ENCODE peak calls at places on chromosomes 3 and 15, in four cellular contexts. D is brain microvascular endothelial cell, X is activated B cell treated with CpG ODN at 0.5 μM for 24 hours, R is right atrium auricular region. M is an unnamed sample.

GRCh38 chr3:98699132-98699531 is 64.0 kb upstream of the ST3GAL6 start:
- DNase-seq in R (no peak), X (no peak), D (peak), M (no peak)

GRCh38 chr3:53938645-53939044 is 47.0 kb upstream of the SELENOK start:
- DNase-seq in D (peak), R (no peak), X (no peak), M (peak)

GRCh38 chr15:62099171-62099601 is 32.4 kb downstream of the C2CD4A start:
- DNase-seq in D (peak), R (no peak), X (no peak), M (no peak)

GRCh38 chr3:62167566-62168262 is 205.6 kb downstream of the FEZF2 start:
- DNase-seq in R (no peak), D (no peak), X (no peak), M (no peak)

GRCh38 chr15:94744080-94744793 is 512.9 kb downstream of the MCTP2 start:
- DNase-seq in R (no peak), X (no peak), D (no peak), M (no peak)

GRCh38 chr15:29233566-29233965 is 36.1 kb downstream of the NSMCE3 start:
- DNase-seq in D (no peak), R (no peak), X (no peak), M (no peak)

GRCh38 chr3:174242311-174243041 is 616.7 kb upstream of the NAALADL2 start:
- DNase-seq in X (no peak), D (no peak), R (no peak), M (no peak)

GRCh38 chr3:170641510-170642236 is 55.8 kb upstream of the SLC7A14 start:
- DNase-seq in X (no peak), D (no peak), R (no peak), M (no peak)

GRCh38 chr3:13015286-13016082 is 57.7 kb downstream of the IQSEC1 start:
- DNase-seq in D (no peak), R (no peak), X (peak), M (no peak)

GRCh38 chr3:55721716-55722484 is 234.8 kb upstream of the WNT5A start:
- DNase-seq in D (peak), X (no peak), R (no peak), M (no peak)

GRCh38 chr3:44242716-44243115 is 1.0 kb downstream of the TOPAZ1 start:
- DNase-seq in R (no peak), X (no peak), D (no peak), M (no peak)

GRCh38 chr3:1609416-1609815 is 489.2 kb upstream of the CNTN4 start:
- DNase-seq in R (no peak), D (no peak), X (no peak), M (no peak)

GRCh38 chr3:122800838-122801237 is 6.0 kb downstream of the SLC49A4 start:
- DNase-seq in R (no peak), X (no peak), D (no peak), M (no peak)

GRCh38 chr3:23612296-23612891 is 193.4 kb upstream of the UBE2E1 start:
- DNase-seq in X (no peak), D (peak), R (no peak), M (no peak)

GRCh38 chr3:132134611-132135010 is 99.8 kb upstream of the CPNE4 start:
- DNase-seq in R (no peak), D (peak), X (no peak), M (peak)

GRCh38 chr15:67066041-67067021 is 929 bp downstream of the SMAD3 start:
- DNase-seq in X (no peak), R (no peak), D (no peak), M (no peak)

GRCh38 chr3:129224984-129225393 is 24.4 kb upstream of the COPG1 start:
- DNase-seq in D (peak), R (peak), X (no peak), M (no peak)

GRCh38 chr3:182605882-182606611 is 187.3 kb upstream of the ATP11B start:
- DNase-seq in R (no peak), D (no peak), X (no peak), M (no peak)

GRCh38 chr3:122030381-122031122 is 8.5 kb upstream of the ILDR1 start:
- DNase-seq in X (no peak), R (no peak), D (peak), M (no peak)

GRCh38 chr15:97783240-97783639 is 177.3 kb upstream of the ARRDC4 start:
- DNase-seq in X (no peak), D (no peak), R (no peak), M (no peak)

GRCh38 chr3:112149136-112149535 is 16.1 kb upstream of the GCSAM start:
- DNase-seq in R (no peak), X (no peak), D (no peak), M (no peak)

GRCh38 chr3:114553949-114554593 is 260.2 kb downstream of the TIGIT start:
- DNase-seq in D (no peak), X (no peak), R (no peak), M (no peak)

GRCh38 chr3:42114130-42114529 is 23.0 kb downstream of the TRAK1 start:
- DNase-seq in R (no peak), D (no peak), X (no peak), M (no peak)

GRCh38 chr3:183825380-183826161 is at the start of gene MAP6D1:
- DNase-seq in X (peak), D (peak), R (no peak), M (peak)
- TF ChIP-seq CTCF in X (no peak), D (peak), R (no peak), M (peak)

GRCh38 chr3:68009865-68010264 is 355.5 kb upstream of the SUCLG2 start:
- DNase-seq in X (no peak), R (no peak), D (no peak), M (no peak)

GRCh38 chr3:68007621-68008226 is 353.3 kb upstream of the SUCLG2 start:
- DNase-seq in R (no peak), X (no peak), D (no peak), M (no peak)
- TF ChIP-seq CTCF in R (no peak), X (no peak), D (no peak), M (no peak)

GRCh38 chr3:64129581-64129980 is 95.7 kb downstream of the PRICKLE2 start:
- DNase-seq in X (no peak), R (no peak), D (no peak), M (no peak)

GRCh38 chr3:64131755-64132154 is 93.5 kb downstream of the PRICKLE2 start:
- DNase-seq in X (no peak), D (no peak), R (no peak), M (no peak)

GRCh38 chr3:64130436-64130835 is 94.8 kb downstream of the PRICKLE2 start:
- DNase-seq in X (no peak), R (no peak), D (no peak), M (no peak)

GRCh38 chr3:64125561-64125960 is 99.7 kb downstream of the PRICKLE2 start:
- DNase-seq in X (no peak), R (no peak), D (no peak), M (no peak)

DNA sequence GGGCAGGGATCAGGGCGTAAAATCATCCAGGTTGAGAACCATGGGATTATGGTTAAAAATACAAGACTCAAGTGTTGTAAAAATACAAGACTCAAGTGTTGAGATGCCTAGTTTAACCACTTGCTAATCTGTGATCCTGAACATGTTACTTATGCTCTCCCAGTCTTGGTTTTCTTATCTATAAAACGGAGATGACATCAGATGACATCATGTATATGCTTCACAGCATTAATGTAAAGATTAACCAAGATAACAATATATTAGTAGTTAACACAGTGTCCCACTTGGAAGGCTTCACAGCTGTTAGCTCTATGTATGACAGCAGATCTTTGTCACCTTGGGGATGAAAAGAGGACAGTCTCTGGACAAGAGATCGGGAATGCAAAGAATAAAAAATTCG is 96.2 kb downstream of the PRICKLE2 start:
- DNase-seq in D (no peak), R (no peak), X (no peak), M (no peak)
- TF ChIP-seq CTCF in D (no peak), R (no peak), X (no peak), M (no peak)

GRCh38 chr3:50261505-50261904 is 7.4 kb upstream of the SEMA3B start:
- DNase-seq in X (no peak), D (no peak), R (no peak), M (no peak)
- TF ChIP-seq CTCF in X (no peak), D (no peak), R (no peak), M (no peak)

DNA sequence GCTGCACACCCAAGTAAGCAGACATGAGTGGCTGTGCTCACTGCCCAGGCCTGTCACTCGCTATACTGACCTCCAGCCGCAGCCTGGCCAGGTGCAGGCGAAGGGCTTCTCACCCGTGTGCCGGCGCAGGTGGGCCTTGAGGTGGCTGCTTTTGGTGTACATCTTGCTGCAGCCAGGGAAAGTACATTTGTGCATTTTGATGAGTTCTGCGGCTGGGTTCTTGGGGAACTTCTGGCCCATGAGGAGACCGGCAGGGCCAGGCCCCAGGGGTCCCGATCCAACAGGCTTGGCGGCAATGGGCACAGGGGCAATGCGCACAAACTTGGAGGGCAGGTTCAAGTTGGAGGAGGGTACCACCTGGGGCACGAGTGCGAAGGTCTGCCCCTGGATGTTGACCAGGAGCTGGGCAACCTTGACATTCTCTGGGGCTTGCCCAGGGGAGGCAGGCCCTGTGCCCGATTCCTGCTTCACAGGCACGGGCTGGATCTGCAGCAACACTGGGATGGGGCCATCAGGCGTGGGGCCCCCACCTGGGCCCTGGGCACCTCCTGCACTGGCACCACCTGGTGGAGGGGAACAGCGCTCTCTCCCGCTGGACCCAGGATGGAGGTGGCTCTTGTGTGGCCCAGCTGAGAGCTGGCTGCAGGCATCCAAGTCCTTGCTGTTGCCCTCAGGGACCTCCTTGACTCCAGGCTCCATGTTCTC is 5.3 kb downstream of the KLF15 start:
- DNase-seq in X (peak), R (no peak), D (no peak), M (no peak)
- TF ChIP-seq CTCF in X (no peak), R (no peak), D (no peak), M (no peak)

GRCh38 chr3:39280569-39280968 is 733 bp upstream of the CX3CR1 start:
- DNase-seq in X (no peak), D (no peak), R (no peak), M (no peak)
- TF ChIP-seq CTCF in X (no peak), D (no peak), R (no peak), M (no peak)

DNA sequence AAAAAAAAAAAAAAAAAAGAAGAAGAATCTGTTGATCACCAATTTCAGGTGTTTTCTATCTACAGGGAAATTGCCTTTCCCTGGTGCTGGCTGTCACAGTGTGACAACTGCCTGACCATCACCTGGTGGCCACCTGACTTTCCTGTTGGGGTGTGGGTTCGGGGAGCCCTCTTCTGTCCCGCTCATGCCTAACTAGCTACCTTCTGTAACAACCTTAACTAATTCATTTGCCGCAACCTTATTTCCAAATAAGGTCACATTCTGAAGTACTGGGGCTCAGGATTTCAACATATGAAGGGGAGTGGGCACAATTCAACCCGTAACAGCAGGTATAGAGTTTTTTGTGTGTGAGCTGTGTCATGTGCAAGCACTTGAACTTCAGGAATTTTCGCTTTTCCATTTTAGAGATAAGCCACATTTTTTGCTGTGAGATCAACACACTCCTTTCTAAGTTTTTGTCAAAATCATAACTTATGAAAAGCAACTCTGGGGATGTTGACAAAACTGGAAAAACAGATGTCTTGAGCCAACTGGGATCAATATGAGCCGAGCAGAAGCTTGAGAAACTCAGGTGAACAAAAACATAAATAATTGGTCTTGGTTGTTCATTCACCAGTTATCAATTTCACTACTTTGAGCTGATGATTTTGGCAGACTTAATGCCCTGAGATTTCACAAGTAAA is 242.0 kb upstream of the RGMA start:
- DNase-seq in D (no peak), X (no peak), R (no peak), M (no peak)
- TF ChIP-seq CTCF in D (no peak), X (no peak), R (no peak), M (no peak)